ENCODE peak calls at places on chromosome 15, in eight cellular contexts. C, G, V, A, M, D, B and O are unnamed samples.

GRCh38 chr15:90851114-90851513 is 17.3 kb upstream of the FURIN start:
- DNase-seq in C (no peak), G (no peak), V (no peak), A (no peak), M (no peak), D (no peak), B (no peak), O (no peak)

GRCh38 chr15:90857337-90857736 is 11.1 kb upstream of the FURIN start:
- DNase-seq in C (no peak), G (no peak), V (no peak), A (no peak), M (no peak), D (no peak), B (no peak), O (no peak)

GRCh38 chr15:93241696-93242585 is 152.9 kb upstream of the RGMA start:
- DNase-seq in C (no peak), G (no peak), V (no peak), A (no peak), M (no peak), D (peak), B (no peak), O (peak)

GRCh38 chr15:41169784-41170183 is 53.7 kb upstream of the INO80 start:
- DNase-seq in C (no peak), G (no peak), V (no peak), A (no peak), M (no peak), D (no peak), B (no peak), O (no peak)

GRCh38 chr15:39580117-39580629 is 706 bp upstream of the THBS1 start:
- DNase-seq in C (peak), G (peak), V (peak), A (peak), M (peak), D (peak), B (peak), O (peak)

GRCh38 chr15:68337826-68338225 is 60.3 kb downstream of the FEM1B start:
- DNase-seq in C (no peak), G (no peak), V (no peak), A (no peak), M (no peak), D (no peak), B (no peak), O (no peak)

GRCh38 chr15:29089731-29090616 is 179.6 kb downstream of the NSMCE3 start:
- DNase-seq in C (no peak), G (no peak), V (no peak), A (no peak), M (no peak), D (peak), B (no peak), O (peak)

GRCh38 chr15:32786906-32787305 is 69.1 kb downstream of the GREM1 start:
- DNase-seq in C (no peak), G (no peak), V (no peak), A (no peak), M (no peak), D (no peak), B (no peak), O (no peak)

GRCh38 chr15:28977377-28978010 is 91.7 kb downstream of the APBA2 start:
- DNase-seq in C (peak), G (no peak), V (no peak), A (peak), M (no peak), D (no peak), B (no peak), O (no peak)

GRCh38 chr15:73923488-73924164 is 2.6 kb upstream of the LOXL1 start:
- DNase-seq in C (no peak), G (no peak), V (no peak), A (no peak), M (no peak), D (no peak), B (no peak), O (no peak)

GRCh38 chr15:67142142-67143092 is 77.0 kb downstream of the SMAD3 start:
- DNase-seq in C (no peak), G (no peak), V (no peak), A (no peak), M (no peak), D (no peak), B (no peak), O (no peak)

GRCh38 chr15:73956276-73957086 is 30.2 kb downstream of the LOXL1 start:
- DNase-seq in C (peak), G (no peak), V (no peak), A (peak), M (no peak), D (no peak), B (peak), O (peak)

GRCh38 chr15:71468715-71469114 is 341.6 kb upstream of the NR2E3 start:
- DNase-seq in C (no peak), G (no peak), V (no peak), A (no peak), M (no peak), D (no peak), B (no peak), O (no peak)

GRCh38 chr15:42549052-42549491 is 434 bp downstream of the HAUS2 start:
- DNase-seq in C (peak), G (no peak), V (peak), A (no peak), M (peak), D (peak), B (no peak), O (no peak)

GRCh38 chr15:100189319-100189718 is 152.5 kb downstream of the ADAMTS17 start:
- DNase-seq in C (no peak), G (peak), V (no peak), A (no peak), M (no peak), D (no peak), B (no peak), O (no peak)

GRCh38 chr15:83565553-83566159 is 88.3 kb upstream of the ADAMTSL3 start:
- DNase-seq in C (peak), G (no peak), V (no peak), A (no peak), M (peak), D (peak), B (no peak), O (peak)

GRCh38 chr15:53644681-53645080 is 114.8 kb downstream of the WDR72 start:
- DNase-seq in C (no peak), G (no peak), V (no peak), A (no peak), M (peak), D (no peak), B (no peak), O (no peak)

GRCh38 chr15:55589297-55589696 is 1.2 kb upstream of the PYGO1 start:
- DNase-seq in C (no peak), G (no peak), V (no peak), A (no peak), M (no peak), D (no peak), B (peak), O (no peak)

GRCh38 chr15:20294651-20295237 is 246.9 kb downstream of the GOLGA6L6 start:
- DNase-seq in C (no peak), G (peak), V (no peak), A (no peak), M (no peak), D (no peak), B (peak), O (peak)

GRCh38 chr15:80404057-80404718 is at the start of gene ARNT2:
- DNase-seq in C (peak), G (peak), V (peak), A (no peak), M (peak), D (peak), B (peak), O (peak)

GRCh38 chr15:79970921-79971434 is at the start of gene BCL2A1:
- DNase-seq in C (no peak), G (no peak), V (no peak), A (peak), M (no peak), D (no peak), B (peak), O (no peak)

GRCh38 chr15:28191832-28192231 is 92.7 kb upstream of the OCA2 start:
- DNase-seq in C (no peak), G (no peak), V (peak), A (no peak), M (peak), D (peak), B (no peak), O (peak)

GRCh38 chr15:73331991-73332925 is 36.5 kb downstream of the HCN4 start:
- DNase-seq in C (no peak), G (no peak), V (no peak), A (no peak), M (no peak), D (no peak), B (no peak), O (no peak)

GRCh38 chr15:77786956-77787355 is 154.2 kb upstream of the LINGO1 start:
- DNase-seq in C (no peak), G (no peak), V (no peak), A (no peak), M (no peak), D (no peak), B (no peak), O (no peak)

GRCh38 chr15:25989327-25989726 is 126.2 kb upstream of the ATP10A start:
- DNase-seq in C (no peak), G (no peak), V (no peak), A (no peak), M (no peak), D (peak), B (no peak), O (peak)

GRCh38 chr15:80179025-80179759 is 26.4 kb downstream of the FAH start:
- DNase-seq in C (peak), G (no peak), V (no peak), A (peak), M (no peak), D (no peak), B (no peak), O (no peak)

GRCh38 chr15:42616107-42616506 is 40.7 kb downstream of the STARD9 start:
- DNase-seq in C (no peak), G (no peak), V (no peak), A (no peak), M (no peak), D (no peak), B (no peak), O (no peak)

GRCh38 chr15:94887406-94887805 is 656.0 kb downstream of the MCTP2 start:
- DNase-seq in C (no peak), G (no peak), V (no peak), A (no peak), M (no peak), D (no peak), B (no peak), O (no peak)

GRCh38 chr15:94203321-94203720 is 28.0 kb upstream of the MCTP2 start:
- DNase-seq in C (no peak), G (no peak), V (no peak), A (no peak), M (no peak), D (peak), B (no peak), O (no peak)

GRCh38 chr15:67531379-67532059 is 10.6 kb downstream of the C15orf61 start:
- DNase-seq in C (peak), G (no peak), V (no peak), A (peak), M (no peak), D (no peak), B (no peak), O (no peak)

GRCh38 chr15:31065824-31066223 is 35.7 kb downstream of the TRPM1 start:
- DNase-seq in C (peak), G (no peak), V (no peak), A (no peak), M (no peak), D (no peak), B (no peak), O (no peak)

GRCh38 chr15:87597346-87598052 is 659.0 kb downstream of the NTRK3 start:
- DNase-seq in C (no peak), G (no peak), V (no peak), A (no peak), M (no peak), D (peak), B (no peak), O (no peak)

GRCh38 chr15:87527416-87527815 is 729.1 kb downstream of the NTRK3 start:
- DNase-seq in C (peak), G (no peak), V (no peak), A (no peak), M (no peak), D (peak), B (no peak), O (peak)

GRCh38 chr15:98070132-98070531 is 109.6 kb downstream of the ARRDC4 start:
- DNase-seq in C (no peak), G (no peak), V (no peak), A (no peak), M (no peak), D (no peak), B (no peak), O (no peak)

GRCh38 chr15:51288143-51289065 is 50.0 kb downstream of the CYP19A1 start:
- DNase-seq in C (no peak), G (no peak), V (no peak), A (no peak), M (no peak), D (no peak), B (no peak), O (no peak)

GRCh38 chr15:45027220-45027619 is 4.2 kb downstream of the SORD start:
- DNase-seq in C (no peak), G (no peak), V (no peak), A (no peak), M (no peak), D (no peak), B (no peak), O (no peak)

GRCh38 chr15:69074011-69074842 is 59.7 kb downstream of the NOX5 start:
- DNase-seq in C (peak), G (no peak), V (peak), A (no peak), M (peak), D (peak), B (no peak), O (peak)